ENCODE peak calls at places on chromosomes 1 and 21, in six cellular contexts. M is body of pancreas; O is aorta; B is CD8-positive, alpha-beta T cell; S is left lung; A is fibroblast of lung. T is an unnamed sample.

GRCh38 chr21:44988607-44989537 is 49.0 kb downstream of the SLX9 start:
- DNase-seq in M (no peak), O (peak; percentile 36), B (no peak), S (peak; percentile 49), A (no peak), T (peak; percentile 30)

GRCh38 chr1:202199141-202199889 is 5.7 kb downstream of the LGR6 start:
- DNase-seq in M (no peak), O (no peak), B (no peak), S (no peak), A (no peak), T (no peak)

GRCh38 chr1:234533034-234533571 is 54.1 kb upstream of the TARBP1 start:
- DNase-seq in M (peak; percentile 45), O (peak; percentile 75), B (no peak), S (no peak), A (peak; percentile 98), T (no peak)

GRCh38 chr1:8350914-8351684 is 33.2 kb downstream of the SLC45A1 start:
- DNase-seq in M (no peak), O (peak; percentile 44), B (no peak), S (no peak), A (no peak), T (peak; percentile 46)

GRCh38 chr21:46024983-46025860 is 43.7 kb downstream of the COL6A1 start:
- DNase-seq in M (no peak), O (no peak), B (no peak), S (no peak), A (peak; percentile 90), T (no peak)

GRCh38 chr1:68331117-68331865 is 99.0 kb upstream of the WLS start:
- DNase-seq in M (no peak), O (no peak), B (no peak), S (no peak), A (peak; percentile 98), T (no peak)

GRCh38 chr1:46532095-46532494 is 19.4 kb downstream of the KNCN start:
- DNase-seq in M (no peak), O (no peak), B (no peak), S (peak; percentile 45), A (no peak), T (no peak)

GRCh38 chr1:220094016-220094911 is at the start of gene IARS2:
- DNase-seq in M (peak; percentile 90), O (peak; percentile 94), B (peak; percentile 93), S (peak; percentile 97), A (peak; percentile 80), T (peak; percentile 93)

GRCh38 chr1:191851799-191852595 is 306.3 kb upstream of the RGS18 start:
- DNase-seq in M (no peak), O (no peak), B (no peak), S (no peak), A (peak; percentile 81), T (no peak)

GRCh38 chr21:36150192-36150711 is 6.4 kb upstream of the DOP1B start:
- DNase-seq in M (peak; percentile 57), O (peak; percentile 79), B (no peak), S (no peak), A (peak; percentile 81), T (peak; percentile 71)

GRCh38 chr1:239169276-239169675 is 217.1 kb upstream of the CHRM3 start:
- DNase-seq in M (no peak), O (no peak), B (no peak), S (no peak), A (no peak), T (no peak)

GRCh38 chr21:38175321-38175720 is 81.5 kb upstream of the KCNJ15 start:
- DNase-seq in M (no peak), O (no peak), B (no peak), S (no peak), A (no peak), T (no peak)

GRCh38 chr1:165344736-165345135 is 11.8 kb downstream of the LMX1A start:
- DNase-seq in M (no peak), O (no peak), B (no peak), S (peak; percentile 53), A (no peak), T (no peak)

GRCh38 chr1:67575861-67576260 is 109.1 kb upstream of the GADD45A start:
- DNase-seq in M (no peak), O (no peak), B (no peak), S (no peak), A (peak; percentile 88), T (no peak)

DNA sequence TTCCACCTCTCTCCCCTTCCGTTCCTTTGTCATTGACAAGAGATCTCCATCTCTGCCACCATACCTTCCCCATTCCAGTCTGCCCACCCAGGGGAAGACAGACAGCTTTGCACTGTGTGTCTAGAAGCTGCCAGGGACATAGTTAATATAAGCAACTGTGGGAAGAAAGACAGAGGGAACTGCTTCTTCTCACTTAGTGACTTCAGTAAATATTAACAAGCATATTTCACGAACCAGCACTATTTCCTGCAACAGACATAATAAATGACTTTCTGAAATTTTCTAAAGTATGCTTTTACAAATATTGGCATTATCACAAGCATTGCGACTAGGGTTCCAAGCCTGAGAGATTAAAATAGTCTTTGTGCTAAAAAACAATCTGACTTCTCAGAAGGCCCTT is 43.2 kb upstream of the SLC6A9 start:
- DNase-seq in M (no peak), O (no peak), B (no peak), S (no peak), A (no peak), T (no peak)
- H3K4me1 ChIP-seq in M (peaks cover 8% of the 10 kb centered on the region), O (no peaks in the 10 kb centered on the region), B (no peaks in the 10 kb centered on the region), S (peaks cover 37% of the 10 kb centered on the region), A (peaks cover 2% of the 10 kb centered on the region), T (peaks cover 21% of the 10 kb centered on the region)

GRCh38 chr1:203274603-203275381 is 30.5 kb upstream of the BTG2 start:
- DNase-seq in M (peak; percentile 65), O (no peak), B (no peak), S (no peak), A (peak; percentile 50), T (no peak)
- H3K4me1 ChIP-seq in M (peaks cover 46% of the 10 kb centered on the region), O (peaks cover 3% of the 10 kb centered on the region), B (peaks cover 45% of the 10 kb centered on the region), S (peaks cover 85% of the 10 kb centered on the region), A (peaks cover 11% of the 10 kb centered on the region), T (peaks cover 81% of the 10 kb centered on the region)

GRCh38 chr1:53891678-53892077 is 2.1 kb upstream of the YIPF1 start:
- DNase-seq in M (no peak), O (no peak), B (no peak), S (no peak), A (no peak), T (no peak)
- H3K4me1 ChIP-seq in M (peaks cover 17% of the 10 kb centered on the region), O (no peaks in the 10 kb centered on the region), B (peaks cover 19% of the 10 kb centered on the region), S (peaks cover 41% of the 10 kb centered on the region), A (peaks cover 5% of the 10 kb centered on the region), T (peaks cover 30% of the 10 kb centered on the region)

GRCh38 chr21:42641311-42642218 is 11.9 kb upstream of the PDE9A start:
- DNase-seq in M (no peak), O (peak; percentile 28), B (no peak), S (peak; percentile 12), A (peak; percentile 6), T (peak; percentile 37)

GRCh38 chr21:42644223-42645208 is 8.9 kb upstream of the PDE9A start:
- DNase-seq in M (no peak), O (peak; percentile 27), B (no peak), S (peak; percentile 20), A (peak; percentile 15), T (peak; percentile 26)

GRCh38 chr21:42639646-42640152 is 13.7 kb upstream of the PDE9A start:
- DNase-seq in M (peak; percentile 27), O (no peak), B (no peak), S (peak; percentile 14), A (no peak), T (peak; percentile 17)

GRCh38 chr21:42640486-42640885 is 12.9 kb upstream of the PDE9A start:
- DNase-seq in M (peak; percentile 48), O (no peak), B (no peak), S (peak; percentile 58), A (no peak), T (peak; percentile 57)

DNA sequence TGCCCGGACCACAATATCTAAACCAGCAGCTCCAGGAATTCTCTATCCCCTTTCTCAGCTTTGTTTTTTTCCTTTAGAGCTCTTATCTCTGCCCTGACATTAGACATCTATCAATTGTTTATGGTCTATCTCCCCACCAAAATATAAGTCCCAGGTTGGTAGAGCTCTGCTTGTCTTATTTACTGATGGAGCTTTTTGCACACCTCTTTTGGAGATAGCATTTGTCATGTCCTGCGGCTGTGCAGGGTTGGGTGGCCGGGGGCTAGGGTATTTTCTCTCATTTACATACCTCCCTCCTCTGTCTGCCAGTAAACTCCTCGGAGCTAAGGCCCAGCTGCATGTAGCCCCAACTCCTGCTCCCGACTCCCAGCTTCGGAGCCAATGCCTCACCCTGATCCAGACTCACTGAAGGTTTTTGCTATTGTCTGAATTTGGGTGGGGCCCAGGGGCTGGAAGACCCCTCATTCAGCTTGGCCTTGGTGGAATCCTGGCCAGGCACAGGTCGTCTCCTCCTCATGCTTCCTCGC is 11.1 kb upstream of the PDE9A start:
- DNase-seq in M (no peak), O (peak; percentile 10), B (no peak), S (peak; percentile 15), A (no peak), T (peak; percentile 9)
- H3K4me1 ChIP-seq in M (peaks cover 14% of the 10 kb centered on the region), O (no peaks in the 10 kb centered on the region), B (no peaks in the 10 kb centered on the region), S (no peaks in the 10 kb centered on the region), A (peaks cover 9% of the 10 kb centered on the region), T (peaks cover 19% of the 10 kb centered on the region)

GRCh38 chr1:204319027-204319426 is 40.7 kb downstream of the PLEKHA6 start:
- DNase-seq in M (no peak), O (no peak), B (no peak), S (no peak), A (no peak), T (no peak)
- H3K4me1 ChIP-seq in M (peaks cover 3% of the 10 kb centered on the region), O (no peaks in the 10 kb centered on the region), B (no peaks in the 10 kb centered on the region), S (no peaks in the 10 kb centered on the region), A (peaks cover 38% of the 10 kb centered on the region), T (no peaks in the 10 kb centered on the region)

DNA sequence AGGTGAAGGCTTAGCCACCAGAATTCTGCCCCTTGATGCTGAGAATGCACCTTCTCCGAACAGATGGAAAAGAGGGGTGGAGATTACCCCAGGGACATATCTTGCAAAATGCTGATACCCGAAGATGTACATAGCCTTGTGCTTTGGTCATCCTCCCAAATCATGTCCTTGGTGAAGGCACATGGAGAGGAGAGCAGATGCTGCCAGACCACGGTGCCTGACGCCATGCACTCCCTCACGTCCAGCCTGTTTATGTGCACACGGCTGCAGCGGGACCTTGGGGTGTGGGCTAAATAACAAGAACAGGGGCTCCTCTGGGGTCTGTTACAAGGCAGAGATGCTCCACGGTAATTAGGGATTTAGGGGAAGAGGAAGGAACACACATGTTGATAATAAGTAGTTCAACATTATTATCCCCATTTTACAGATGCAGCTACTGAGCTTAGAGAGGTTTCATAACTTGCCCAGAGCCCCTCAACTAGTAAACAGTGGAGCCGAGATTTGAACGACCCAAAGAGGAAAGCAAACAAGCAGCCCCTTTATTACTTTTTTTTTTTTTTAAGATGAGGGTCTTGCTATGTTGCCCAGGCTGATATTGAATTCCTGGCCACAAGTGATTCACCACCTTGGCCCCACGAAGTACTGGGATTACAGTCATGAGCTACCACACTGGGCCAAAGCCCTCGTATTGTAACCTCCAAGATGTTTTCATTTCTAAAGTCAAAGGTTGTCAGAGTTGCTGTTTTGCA is 12.9 kb downstream of the EPHX1 start:
- DNase-seq in M (no peak), O (peak; percentile 21), B (no peak), S (no peak), A (no peak), T (no peak)
- H3K4me1 ChIP-seq in M (peaks cover 98% of the 10 kb centered on the region), O (peaks cover 3% of the 10 kb centered on the region), B (no peaks in the 10 kb centered on the region), S (peaks cover 29% of the 10 kb centered on the region), A (peaks cover under 1% of the 10 kb centered on the region), T (peaks cover 85% of the 10 kb centered on the region)

T was measured in lower lobe of right lung.